ENCODE peak calls at places on chromosomes 11 and 22, in six cellular contexts. B is upper lobe of right lung, L is ascending aorta, J is psoas muscle, I is lower leg skin, A is AG04449. S is an unnamed sample.

GRCh38 chr22:26885441-26886261 is 228.3 kb downstream of the MIAT start:
- DNase-seq in B (no peak), L (no peak), J (no peak), I (no peak), A (no peak), S (no peak)

GRCh38 chr11:67820079-67820478 is 145.7 kb upstream of the ALDH3B2 start:
- DNase-seq in B (peak), L (no peak), J (no peak), I (no peak), A (no peak), S (no peak)

GRCh38 chr11:133793271-133793848 is 52.0 kb downstream of the SPATA19 start:
- DNase-seq in B (no peak), L (no peak), J (no peak), I (peak), A (no peak), S (no peak)

GRCh38 chr22:35039625-35040024 is 26.3 kb upstream of the ISX start:
- DNase-seq in B (no peak), L (no peak), J (no peak), I (no peak), A (no peak), S (no peak)

GRCh38 chr11:70173018-70173417 is 30.1 kb upstream of the FADD start:
- DNase-seq in B (no peak), L (no peak), J (no peak), I (no peak), A (no peak), S (no peak)

GRCh38 chr11:122851366-122852011 is 13.2 kb downstream of the CRTAM start:
- DNase-seq in B (no peak), L (no peak), J (no peak), I (no peak), A (no peak), S (no peak)

GRCh38 chr11:77589181-77589520 is 602 bp upstream of the AQP11 start:
- DNase-seq in B (no peak), L (no peak), J (no peak), I (no peak), A (no peak), S (no peak)

GRCh38 chr22:33893486-33893885 is 26.8 kb downstream of the LARGE1 start:
- DNase-seq in B (no peak), L (no peak), J (no peak), I (no peak), A (no peak), S (no peak)

GRCh38 chr11:46099973-46100335 is 21.3 kb downstream of the PHF21A start:
- DNase-seq in B (no peak), L (no peak), J (no peak), I (no peak), A (no peak), S (no peak)

GRCh38 chr11:30344085-30344484 is 21.2 kb downstream of the ARL14EP start:
- DNase-seq in B (no peak), L (no peak), J (no peak), I (no peak), A (no peak), S (no peak)

GRCh38 chr11:1116104-1116503 is 41.4 kb downstream of the MUC2 start:
- DNase-seq in B (peak), L (no peak), J (no peak), I (peak), A (no peak), S (no peak)

GRCh38 chr11:109770323-109770722 is 322.9 kb upstream of the ZC3H12C start:
- DNase-seq in B (no peak), L (no peak), J (no peak), I (no peak), A (no peak), S (no peak)

GRCh38 chr11:62479631-62480201 is 60.9 kb downstream of the SCGB1A1 start:
- DNase-seq in B (no peak), L (no peak), J (no peak), I (no peak), A (no peak), S (no peak)

GRCh38 chr11:128632151-128632791 is 44.9 kb upstream of the ETS1 start:
- DNase-seq in B (no peak), L (no peak), J (no peak), I (no peak), A (no peak), S (no peak)

DNA sequence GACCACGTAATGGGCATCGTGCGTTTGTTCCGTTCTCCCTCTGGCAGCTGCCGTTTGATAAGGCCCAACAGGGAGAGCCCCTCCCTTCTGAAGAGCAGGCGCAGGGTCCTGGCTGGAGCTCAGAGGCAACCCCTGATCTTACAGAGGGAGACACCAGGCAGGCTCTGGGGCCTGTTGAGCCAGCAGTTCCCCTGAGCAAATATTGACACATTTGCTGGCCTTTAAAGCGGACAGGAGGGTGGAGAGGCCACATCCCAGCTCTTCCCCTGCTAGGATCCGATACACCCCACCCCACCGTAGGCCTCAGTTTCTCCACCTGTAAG is 11.8 kb upstream of the C1QTNF6 start:
- DNase-seq in B (no peak), L (no peak), J (no peak), I (no peak), A (no peak), S (no peak)
- TF ChIP-seq CTCF in B (no peak), L (no peak), J (no peak), I (no peak), A (no peak), S (no peak)

GRCh38 chr22:22552630-22553029 is 6.4 kb downstream of the PRAME start:
- DNase-seq in B (no peak), L (no peak), J (no peak), I (no peak), A (no peak), S (no peak)
- TF ChIP-seq CTCF in B (no peak), L (no peak), J (no peak), I (no peak), A (no peak), S (no peak)

DNA sequence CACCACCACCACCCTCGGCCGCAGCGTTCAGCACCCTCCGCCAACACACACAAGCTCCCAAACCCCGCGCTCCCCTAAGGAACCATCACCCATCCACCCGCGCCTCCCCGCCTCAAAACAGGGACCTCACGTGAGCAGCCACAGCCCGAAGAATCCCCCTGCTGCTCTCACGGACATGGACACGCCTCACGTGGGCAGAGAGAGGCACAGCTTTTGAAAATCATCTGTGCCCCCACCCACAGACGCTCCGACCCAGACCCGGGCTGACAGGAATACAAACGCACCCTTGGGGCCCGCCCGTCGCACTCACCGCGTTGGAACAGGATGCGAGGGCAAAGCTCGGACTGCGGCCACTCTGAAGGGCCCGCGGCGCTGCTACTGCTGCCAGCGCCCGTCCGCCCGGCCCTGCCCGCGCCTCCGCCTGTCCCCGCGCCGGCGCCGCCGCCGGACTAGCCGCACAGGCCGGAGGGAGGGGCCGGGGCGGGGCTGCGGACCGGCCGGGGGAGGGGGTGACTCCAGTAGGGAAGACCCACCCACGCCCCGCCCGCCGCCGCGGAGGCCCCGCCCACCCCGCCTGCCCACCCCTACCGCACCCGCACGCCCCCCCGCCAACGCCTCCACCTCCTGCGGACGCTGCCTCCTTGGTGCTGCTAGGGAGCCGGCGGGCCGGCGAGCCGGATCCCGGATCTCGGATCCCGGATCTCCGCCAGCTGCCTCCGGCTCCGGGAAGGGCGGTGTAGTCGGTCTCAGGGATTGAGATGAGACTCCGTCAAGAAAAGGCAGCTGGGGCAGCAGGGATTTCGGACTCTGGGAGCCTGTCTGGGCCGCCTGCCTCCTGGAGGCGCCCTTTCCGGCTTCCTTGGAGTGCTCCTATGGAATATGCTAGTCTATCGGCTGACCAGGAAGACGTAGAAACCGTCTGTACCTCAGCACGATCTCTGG is at the start of gene TRIM3:
- DNase-seq in B (peak), L (peak), J (peak), I (peak), A (peak), S (peak)
- TF ChIP-seq CTCF in B (peak), L (peak), J (no peak), I (no peak), A (peak), S (no peak)

GRCh38 chr11:39367526-39367925 is 2091.9 kb downstream of the LRRC4C start:
- DNase-seq in B (no peak), L (no peak), J (no peak), I (no peak), A (no peak), S (no peak)

GRCh38 chr11:39361557-39361956 is 2097.9 kb downstream of the LRRC4C start:
- DNase-seq in B (no peak), L (no peak), J (no peak), I (no peak), A (no peak), S (no peak)

GRCh38 chr11:39365809-39366436 is 2093.5 kb downstream of the LRRC4C start:
- DNase-seq in B (no peak), L (no peak), J (no peak), I (no peak), A (no peak), S (no peak)
- TF ChIP-seq CTCF in B (no peak), L (no peak), J (no peak), I (no peak), A (no peak), S (no peak)

GRCh38 chr11:132123449-132123848 is 753.0 kb downstream of the NTM start:
- DNase-seq in B (no peak), L (no peak), J (no peak), I (no peak), A (no peak), S (no peak)

GRCh38 chr11:132123854-132124835 is 753.7 kb downstream of the NTM start:
- DNase-seq in B (no peak), L (no peak), J (no peak), I (no peak), A (no peak), S (no peak)

GRCh38 chr11:132125855-132126841 is 755.7 kb downstream of the NTM start:
- DNase-seq in B (no peak), L (no peak), J (peak), I (no peak), A (no peak), S (no peak)

GRCh38 chr11:132131051-132131450 is 760.6 kb downstream of the NTM start:
- DNase-seq in B (no peak), L (no peak), J (no peak), I (no peak), A (no peak), S (no peak)

DNA sequence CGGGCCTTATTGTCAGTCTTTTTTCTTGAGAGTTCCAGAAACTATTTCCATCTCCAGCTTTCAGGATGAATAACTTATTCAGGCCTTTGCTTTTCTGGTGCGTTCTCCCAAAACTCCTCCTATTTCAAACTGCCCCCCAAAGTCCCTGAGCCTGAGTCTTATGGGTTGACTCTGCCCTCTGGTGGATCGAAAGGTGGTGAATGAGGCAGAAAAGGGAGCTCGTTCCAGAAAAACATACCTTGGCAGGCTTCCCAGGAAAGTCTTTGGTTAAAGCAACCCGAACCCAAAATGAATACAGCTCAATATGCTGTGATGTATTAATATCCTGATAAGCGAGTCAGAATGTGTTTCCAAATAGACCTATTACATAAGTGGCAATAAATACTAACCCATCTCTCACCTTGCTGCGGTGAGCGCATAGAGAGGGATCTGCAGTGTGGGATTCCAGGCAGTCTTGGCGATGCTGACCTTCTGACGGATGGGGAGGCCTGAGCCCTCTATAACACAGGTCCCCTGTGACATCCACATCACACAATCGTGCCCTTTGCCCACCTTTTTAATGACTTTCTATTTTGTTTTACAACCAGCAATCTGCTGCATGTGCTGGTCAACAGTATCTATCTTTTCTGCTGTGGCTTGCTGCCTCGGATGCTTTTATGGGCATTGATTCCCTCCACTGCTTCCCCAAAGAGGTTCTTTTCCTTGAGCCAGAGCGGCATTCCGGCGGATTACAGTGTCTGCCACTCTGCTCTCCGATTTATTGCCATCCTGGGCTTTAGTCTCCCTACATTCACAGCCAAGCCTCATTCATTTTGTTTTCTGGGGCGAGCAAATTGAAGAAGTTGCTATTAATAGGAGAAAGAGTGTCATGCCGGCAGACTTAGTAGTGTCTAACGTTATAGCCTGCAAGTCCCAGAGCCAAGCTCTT is 756.8 kb downstream of the NTM start:
- DNase-seq in B (no peak), L (no peak), J (peak), I (no peak), A (peak), S (peak)
- TF ChIP-seq CTCF in B (peak), L (no peak), J (peak), I (no peak), A (peak), S (no peak)

DNA sequence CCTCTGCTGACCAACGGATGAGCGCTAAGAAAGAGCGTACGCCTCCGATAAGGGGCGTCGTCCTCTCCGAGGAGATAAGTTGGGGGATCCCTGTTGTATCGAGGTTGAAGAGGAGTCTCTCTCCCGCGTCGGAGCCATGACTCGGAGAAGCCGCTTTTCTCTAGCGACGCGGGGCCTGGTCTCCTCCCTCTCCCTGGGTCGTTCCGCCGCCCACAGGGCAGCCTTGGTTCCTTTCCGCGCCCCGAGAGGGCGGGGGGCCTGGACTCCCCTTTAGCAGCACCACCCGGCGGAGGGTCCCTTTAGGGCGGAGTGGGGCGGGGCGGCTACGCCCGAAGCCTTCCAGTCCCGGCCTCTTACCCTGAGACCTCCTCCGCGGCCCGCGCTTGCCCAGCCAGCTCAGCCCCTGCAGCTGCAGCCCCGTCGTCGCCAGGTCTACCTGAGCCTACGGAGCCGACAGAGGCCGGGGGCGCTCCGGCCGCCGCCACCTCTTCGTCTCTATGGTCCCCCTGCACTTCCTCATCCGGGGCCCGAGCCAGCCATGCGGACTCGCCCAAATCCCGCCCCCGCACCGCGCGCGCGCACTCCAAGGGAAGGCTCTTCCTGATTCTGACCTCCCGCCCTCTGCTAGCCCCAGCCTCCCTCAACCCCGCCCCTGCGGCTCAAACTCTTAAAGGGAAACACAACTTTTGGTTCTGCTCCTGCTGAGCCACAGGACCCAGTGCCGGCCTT is at the start of gene PRR14L:
- DNase-seq in B (peak), L (peak), J (peak), I (peak), A (peak), S (peak)
- TF ChIP-seq CTCF in B (no peak), L (no peak), J (no peak), I (no peak), A (peak), S (no peak)

DNA sequence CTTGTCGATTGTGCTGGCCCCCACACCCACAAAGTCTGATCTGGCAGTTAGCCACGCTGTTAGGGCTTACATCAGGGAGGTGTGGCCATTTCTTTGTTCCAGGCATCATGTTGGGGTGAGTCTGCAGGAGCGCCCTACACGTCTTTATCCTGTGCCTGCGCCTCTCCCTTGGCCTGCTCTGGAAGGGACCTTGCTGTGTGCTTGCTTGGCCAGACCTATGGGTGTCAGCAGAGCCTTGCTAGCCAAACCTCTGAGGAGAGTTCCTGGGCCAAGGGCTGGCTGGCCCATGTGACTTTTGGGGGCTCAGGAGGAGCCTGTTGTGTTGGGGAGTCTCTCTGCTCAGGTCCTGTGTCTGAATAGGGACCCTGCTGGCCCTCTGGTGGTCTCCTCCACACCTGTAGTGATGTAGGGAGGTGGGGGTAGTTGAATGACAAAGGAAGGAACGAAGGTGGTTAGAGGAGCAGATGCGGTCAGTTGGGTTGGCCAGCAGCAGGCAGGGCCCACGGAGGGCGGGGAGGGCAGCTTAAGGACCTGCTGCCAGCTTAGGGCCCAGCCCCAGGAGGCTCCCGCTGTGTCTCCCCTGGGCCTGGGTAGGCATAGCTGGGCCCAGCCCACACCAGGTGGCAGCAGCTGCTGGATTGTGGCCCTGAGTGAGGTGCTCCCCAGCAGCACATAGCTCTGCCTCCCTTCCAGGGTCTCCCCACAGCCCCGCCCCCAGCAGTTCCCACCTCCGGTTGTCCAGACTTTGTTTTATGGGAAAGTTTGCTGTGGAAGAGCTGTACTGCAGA is 7.9 kb downstream of the PPIL2 start:
- DNase-seq in B (no peak), L (no peak), J (no peak), I (no peak), A (no peak), S (no peak)
- TF ChIP-seq CTCF in B (no peak), L (no peak), J (no peak), I (no peak), A (no peak), S (no peak)

S was measured in omental fat pad.